ENCODE peak calls at places on chromosomes 12 and 14, in eight cellular contexts. M is heart left ventricle; E is dorsolateral prefrontal cortex; W is fibroblast of mammary gland; Z is A549; J is RWPE2; L is fibroblast of lung; C is CD8-positive, alpha-beta T cell. O is an unnamed sample.

GRCh38 chr14:30874120-30874998 is at the start of gene COCH:
- DNase-seq in M (peak; percentile 29), E (peak; percentile 48), W (no peak), Z (peak; percentile 74), J (no peak), L (peak; percentile 18), C (peak; percentile 6), O (no peak)

GRCh38 chr14:70955543-70956480 is 48.6 kb downstream of the PCNX1 start:
- DNase-seq in M (no peak), E (no peak), W (peak; percentile 55), Z (no peak), J (no peak), L (no peak), C (peak; percentile 34), O (no peak)

GRCh38 chr12:5232826-5233500 is 189.3 kb downstream of the KCNA5 start:
- DNase-seq in M (no peak), E (no peak), W (no peak), Z (no peak), J (no peak), L (no peak), C (no peak), O (no peak)

GRCh38 chr12:15474766-15475165 is 152.5 kb downstream of the PTPRO start:
- DNase-seq in M (no peak), E (no peak), W (no peak), Z (no peak), J (no peak), L (no peak), C (no peak), O (no peak)

GRCh38 chr12:115749071-115749470 is 528.4 kb downstream of the MED13L start:
- DNase-seq in M (no peak), E (no peak), W (no peak), Z (no peak), J (no peak), L (no peak), C (no peak), O (no peak)

GRCh38 chr12:111435661-111436201 is 30.0 kb downstream of the SH2B3 start:
- DNase-seq in M (peak; percentile 34), E (no peak), W (no peak), Z (no peak), J (peak; percentile 49), L (peak; percentile 40), C (no peak), O (no peak)

GRCh38 chr12:119235352-119235751 is 56.6 kb downstream of the HSPB8 start:
- DNase-seq in M (no peak), E (no peak), W (no peak), Z (no peak), J (no peak), L (no peak), C (no peak), O (no peak)

GRCh38 chr12:32549675-32550079 is 129.4 kb upstream of the DNM1L start:
- DNase-seq in M (no peak), E (no peak), W (no peak), Z (no peak), J (no peak), L (peak; percentile 79), C (no peak), O (no peak)

GRCh38 chr14:49492151-49492550 is 94.0 kb downstream of the RPS29 start:
- DNase-seq in M (no peak), E (no peak), W (no peak), Z (no peak), J (no peak), L (no peak), C (no peak), O (no peak)

GRCh38 chr12:75438052-75438754 is 42.4 kb upstream of the GLIPR1 start:
- DNase-seq in M (no peak), E (no peak), W (no peak), Z (no peak), J (no peak), L (no peak), C (no peak), O (no peak)

GRCh38 chr12:5871741-5872140 is 73.3 kb downstream of the ANO2 start:
- DNase-seq in M (no peak), E (no peak), W (no peak), Z (no peak), J (no peak), L (no peak), C (no peak), O (no peak)

GRCh38 chr12:47383942-47384341 is 304.2 kb upstream of the AMIGO2 start:
- DNase-seq in M (no peak), E (no peak), W (peak; percentile 28), Z (no peak), J (no peak), L (peak; percentile 78), C (no peak), O (no peak)

GRCh38 chr12:114045333-114045732 is 79.2 kb upstream of the RBM19 start:
- DNase-seq in M (no peak), E (no peak), W (peak; percentile 33), Z (no peak), J (no peak), L (no peak), C (no peak), O (no peak)

GRCh38 chr12:117587646-117588287 is 226.3 kb upstream of the NOS1 start:
- DNase-seq in M (peak; percentile 53), E (peak; percentile 64), W (no peak), Z (peak; percentile 77), J (no peak), L (peak; percentile 9), C (peak; percentile 3), O (no peak)

DNA sequence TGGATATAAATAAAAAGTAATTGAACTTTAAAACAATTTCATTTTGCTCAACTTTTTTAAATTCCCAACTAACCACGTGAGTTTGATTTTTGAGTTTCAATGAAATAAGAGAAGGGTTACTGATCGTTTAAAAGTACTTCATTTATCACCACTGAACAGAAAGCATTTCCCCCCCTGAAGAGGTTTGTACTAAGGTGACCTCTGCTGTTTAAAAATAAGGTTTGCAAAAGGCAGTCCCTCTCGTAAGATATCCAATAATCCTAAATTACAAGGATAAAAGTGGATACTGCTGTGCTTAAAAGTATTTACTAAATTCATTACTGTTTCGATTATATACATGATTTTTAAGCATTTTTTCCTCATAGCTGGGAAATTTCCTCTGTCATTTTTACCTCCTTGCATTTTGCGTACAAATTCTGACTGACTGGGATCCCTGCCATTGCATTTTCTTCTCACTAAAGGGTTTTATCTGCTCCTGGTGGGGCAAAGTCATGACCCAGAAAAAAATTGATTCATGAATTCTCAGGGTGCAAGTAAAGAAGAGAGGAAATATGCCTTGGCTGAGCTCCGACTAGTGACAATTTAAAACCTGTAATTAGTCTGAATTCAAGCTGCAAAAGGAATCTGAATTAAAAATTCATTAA is 463.8 kb downstream of the PRKD1 start:
- DNase-seq in M (no peak), E (no peak), W (peak; percentile 45), Z (no peak), J (no peak), L (peak; percentile 29), C (no peak), O (no peak)
- TF ChIP-seq CTCF in M (no peak), E (no peak), W (peak; percentile 31), Z (no peak), J (peak; percentile 66), L (no peak), C (no peak), O (peak; percentile 11)

GRCh38 chr12:124607681-124608425 is 40.4 kb upstream of the NCOR2 start:
- DNase-seq in M (no peak), E (no peak), W (peak; percentile 46), Z (no peak), J (no peak), L (peak; percentile 32), C (no peak), O (no peak)

GRCh38 chr12:124608451-124608870 is 41.0 kb upstream of the NCOR2 start:
- DNase-seq in M (no peak), E (no peak), W (peak; percentile 25), Z (no peak), J (no peak), L (peak; percentile 28), C (no peak), O (no peak)

GRCh38 chr12:124610021-124610606 is 42.7 kb upstream of the NCOR2 start:
- DNase-seq in M (no peak), E (no peak), W (no peak), Z (no peak), J (no peak), L (no peak), C (no peak), O (no peak)

GRCh38 chr12:124610629-124611558 is 43.5 kb upstream of the NCOR2 start:
- DNase-seq in M (no peak), E (no peak), W (no peak), Z (no peak), J (no peak), L (no peak), C (no peak), O (no peak)

GRCh38 chr12:124609041-124609984 is 41.9 kb upstream of the NCOR2 start:
- DNase-seq in M (peak; percentile 80), E (no peak), W (peak; percentile 21), Z (peak; percentile 36), J (peak; percentile 95), L (peak; percentile 57), C (peak; percentile 90), O (no peak)
- H3K4me3 ChIP-seq in M (no peak overlapping the region), E (no peak overlapping the region), W (no peak overlapping the region), Z (no peak overlapping the region), J (no peak overlapping the region), L (no peak overlapping the region), C (peak overlapping the region; percentile 21), O (no peak overlapping the region)

GRCh38 chr14:73589128-73589527 is 2.5 kb upstream of the ACOT4 start:
- DNase-seq in M (no peak), E (no peak), W (no peak), Z (no peak), J (no peak), L (no peak), C (no peak), O (no peak)

GRCh38 chr14:73594491-73594890 is 2.8 kb downstream of the ACOT4 start:
- DNase-seq in M (no peak), E (no peak), W (no peak), Z (no peak), J (no peak), L (no peak), C (no peak), O (no peak)

DNA sequence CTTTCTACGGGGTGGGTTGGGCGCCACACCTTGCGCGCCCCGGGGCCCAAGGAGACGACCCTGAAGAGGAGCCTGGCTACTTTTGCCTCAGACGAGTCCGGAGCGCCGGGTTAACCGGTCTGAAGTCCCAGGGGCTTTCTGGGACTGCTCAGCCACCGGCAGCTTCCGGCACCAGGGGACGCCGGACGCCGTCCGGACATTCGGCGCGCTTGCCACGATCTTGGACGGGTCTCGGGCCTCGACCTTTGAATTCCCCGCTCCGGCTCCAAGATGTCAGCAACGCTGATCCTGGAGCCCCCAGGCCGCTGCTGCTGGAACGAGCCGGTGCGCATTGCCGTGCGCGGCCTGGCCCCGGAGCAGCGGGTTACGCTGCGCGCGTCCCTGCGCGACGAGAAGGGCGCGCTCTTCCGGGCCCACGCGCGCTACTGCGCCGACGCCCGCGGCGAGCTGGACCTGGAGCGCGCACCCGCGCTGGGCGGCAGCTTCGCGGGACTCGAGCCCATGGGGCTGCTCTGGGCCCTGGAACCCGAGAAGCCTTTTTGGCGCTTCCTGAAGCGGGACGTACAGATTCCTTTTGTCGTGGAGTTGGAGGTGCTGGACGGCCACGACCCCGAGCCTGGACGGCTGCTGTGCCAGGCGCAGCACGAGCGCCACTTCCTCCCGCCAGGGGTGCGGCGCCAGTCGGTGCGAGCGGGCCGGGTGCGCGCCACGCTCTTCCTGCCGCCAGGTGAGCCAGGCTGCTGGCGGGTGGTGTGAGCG is at the start of gene ACOT4:
- DNase-seq in M (peak; percentile 37), E (peak; percentile 50), W (no peak), Z (peak; percentile 49), J (no peak), L (peak; percentile 54), C (peak; percentile 37), O (no peak)
- TF ChIP-seq CTCF in M (no peak), E (no peak), W (no peak), Z (peak; percentile 11), J (peak; percentile 24), L (no peak), C (no peak), O (peak; percentile 9)

GRCh38 chr12:122837306-122838265 is 2.3 kb downstream of the HIP1R start:
- DNase-seq in M (no peak), E (no peak), W (no peak), Z (no peak), J (no peak), L (no peak), C (no peak), O (no peak)
- H3K4me3 ChIP-seq in M (no peak overlapping the region), E (peak overlapping the region; percentile 74), W (no peak overlapping the region), Z (no peak overlapping the region), J (no peak overlapping the region), L (no peak overlapping the region), C (peak overlapping the region; percentile 94), O (no peak overlapping the region)